ENCODE peak calls at places on chromosomes 13 and 19, in four cellular contexts. X, G, C and K are unnamed samples.

GRCh38 chr13:46160474-46161066 is 21.4 kb downstream of the LCP1 start:
- DNase-seq in C (peak; percentile 85), X (peak; percentile 87), G (no peak), K (no peak)

GRCh38 chr13:112726018-112726767 is 36.4 kb downstream of the ATP11A start:
- DNase-seq in C (no peak), G (no peak), X (no peak), K (no peak)

GRCh38 chr19:28940751-28941500 is 272.0 kb downstream of the UQCRFS1 start:
- DNase-seq in X (no peak), G (no peak), C (no peak), K (no peak)

GRCh38 chr13:46211116-46211515 is 612 bp upstream of the LRRC63 start:
- DNase-seq in C (peak; percentile 57), G (peak; percentile 25), X (peak; percentile 56), K (no peak)

GRCh38 chr19:39830847-39831246 is 3.1 kb downstream of the DYRK1B start:
- DNase-seq in X (no peak), C (no peak), G (no peak), K (no peak)

GRCh38 chr19:52415711-52416110 is 13.2 kb upstream of the ZNF534 start:
- DNase-seq in C (no peak), X (no peak), G (no peak), K (no peak)

GRCh38 chr19:18846862-18847515 is 15.2 kb downstream of the UPF1 start:
- DNase-seq in C (peak; percentile 68), G (peak; percentile 74), X (peak; percentile 64), K (peak; percentile 80)

GRCh38 chr13:22095794-22096193 is 424.9 kb downstream of the FGF9 start:
- DNase-seq in X (no peak), G (no peak), C (no peak), K (no peak)

GRCh38 chr19:17795495-17795856 is 538 bp downstream of the B3GNT3 start:
- DNase-seq in C (no peak), G (no peak), X (no peak), K (no peak)

GRCh38 chr19:29804493-29804892 is 7.3 kb upstream of the CCNE1 start:
- DNase-seq in X (peak; percentile 80), C (no peak), G (no peak), K (no peak)